ENCODE peak calls at places on chromosome 1, in six cellular contexts. V is body of pancreas, N is astrocyte of the spinal cord, K is fibroblast of mammary gland, I is GM10248, E is brain microvascular endothelial cell. J is an unnamed sample.

GRCh38 chr1:159228554-159228953 is 23.9 kb downstream of the ACKR1 start:
- DNase-seq in N (no peak), I (no peak), E (no peak), V (no peak), K (no peak), J (no peak)

GRCh38 chr1:36831171-36831810 is 203.0 kb downstream of the GRIK3 start:
- DNase-seq in N (no peak), I (no peak), E (no peak), V (no peak), K (no peak), J (no peak)

GRCh38 chr1:166588741-166589140 is 250.5 kb upstream of the POGK start:
- DNase-seq in I (no peak), K (no peak), V (no peak), N (peak; percentile 4), E (no peak), J (no peak)

GRCh38 chr1:20308569-20308968 is 17.9 kb downstream of the VWA5B1 start:
- DNase-seq in E (no peak), K (no peak), N (no peak), I (no peak), V (no peak), J (no peak)

GRCh38 chr1:15952317-15953258 is 23.3 kb downstream of the ZBTB17 start:
- DNase-seq in K (peak; percentile 96), E (peak; percentile 96), N (peak; percentile 92), V (no peak), I (peak; percentile 11), J (no peak)

GRCh38 chr1:29539971-29540370 is 303.6 kb downstream of the PTPRU start:
- DNase-seq in V (no peak), I (no peak), N (no peak), K (no peak), E (no peak), J (no peak)

GRCh38 chr1:214337536-214337935 is 56.6 kb downstream of the SMYD2 start:
- DNase-seq in I (no peak), N (peak; percentile 84), K (peak; percentile 56), E (peak; percentile 56), V (no peak), J (no peak)

GRCh38 chr1:21508580-21509350 is 458 bp upstream of the ALPL start:
- DNase-seq in E (no peak), N (no peak), K (peak; percentile 42), I (peak; percentile 87), V (peak; percentile 71), J (peak; percentile 79)

GRCh38 chr1:228197555-228198147 is 10.2 kb upstream of the OBSCN start:
- DNase-seq in N (no peak), V (no peak), K (no peak), I (no peak), E (no peak), J (no peak)

GRCh38 chr1:86154581-86155060 is 2.0 kb downstream of the COL24A1 start:
- DNase-seq in V (no peak), E (no peak), I (no peak), N (no peak), K (peak; percentile 28), J (no peak)

GRCh38 chr1:97053275-97053674 is 331.7 kb downstream of the PTBP2 start:
- DNase-seq in K (no peak), E (no peak), I (no peak), N (no peak), V (no peak), J (no peak)

GRCh38 chr1:97051823-97052222 is 330.2 kb downstream of the PTBP2 start:
- DNase-seq in K (no peak), N (no peak), V (no peak), E (no peak), I (no peak), J (no peak)

GRCh38 chr1:97046765-97047411 is 325.3 kb downstream of the PTBP2 start:
- DNase-seq in E (no peak), I (no peak), K (no peak), N (no peak), V (no peak), J (no peak)

GRCh38 chr1:97047412-97047793 is 325.8 kb downstream of the PTBP2 start:
- DNase-seq in E (no peak), V (no peak), N (no peak), K (no peak), I (no peak), J (no peak)

GRCh38 chr1:97050501-97050900 is 328.9 kb downstream of the PTBP2 start:
- DNase-seq in I (no peak), K (peak; percentile 47), N (peak; percentile 56), V (no peak), E (peak; percentile 48), J (peak; percentile 6)
- TF ChIP-seq CTCF in I (no peak), K (peak; percentile 58), N (peak; percentile 55), V (no peak), E (peak; percentile 69), J (peak; percentile 26)

DNA sequence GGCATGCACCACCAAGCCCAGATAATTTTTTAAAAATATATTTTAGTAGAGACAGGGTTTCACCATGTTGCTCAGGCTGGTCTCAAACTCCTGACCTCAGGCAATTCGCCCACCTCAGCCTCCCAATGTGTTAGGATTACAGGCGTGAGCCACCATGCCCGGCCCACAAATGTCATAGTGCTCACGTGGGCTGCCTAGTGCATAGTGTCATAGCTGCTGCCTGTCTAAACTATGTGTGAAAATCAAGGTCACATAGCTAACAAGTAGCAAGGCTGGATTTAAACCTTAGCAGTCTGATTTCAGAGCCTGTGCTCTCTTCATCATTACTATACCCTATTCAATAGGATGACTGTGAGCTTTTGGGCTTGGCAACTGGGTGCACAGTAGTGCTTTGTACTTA is 10.3 kb downstream of the C1orf141 start:
- DNase-seq in I (no peak), E (no peak), V (peak; percentile 26), N (no peak), K (no peak), J (no peak)
- TF ChIP-seq CTCF in I (no peak), E (no peak), V (no peak), N (no peak), K (no peak), J (no peak)

GRCh38 chr1:95309031-95309459 is 75.0 kb downstream of the RWDD3 start:
- DNase-seq in N (peak; percentile 38), E (peak; percentile 14), V (peak; percentile 15), I (no peak), K (peak; percentile 50), J (peak; percentile 30)
- TF ChIP-seq CTCF in N (peak; percentile 62), E (peak; percentile 74), V (peak; percentile 40), I (peak; percentile 18), K (peak; percentile 61), J (peak; percentile 64)

DNA sequence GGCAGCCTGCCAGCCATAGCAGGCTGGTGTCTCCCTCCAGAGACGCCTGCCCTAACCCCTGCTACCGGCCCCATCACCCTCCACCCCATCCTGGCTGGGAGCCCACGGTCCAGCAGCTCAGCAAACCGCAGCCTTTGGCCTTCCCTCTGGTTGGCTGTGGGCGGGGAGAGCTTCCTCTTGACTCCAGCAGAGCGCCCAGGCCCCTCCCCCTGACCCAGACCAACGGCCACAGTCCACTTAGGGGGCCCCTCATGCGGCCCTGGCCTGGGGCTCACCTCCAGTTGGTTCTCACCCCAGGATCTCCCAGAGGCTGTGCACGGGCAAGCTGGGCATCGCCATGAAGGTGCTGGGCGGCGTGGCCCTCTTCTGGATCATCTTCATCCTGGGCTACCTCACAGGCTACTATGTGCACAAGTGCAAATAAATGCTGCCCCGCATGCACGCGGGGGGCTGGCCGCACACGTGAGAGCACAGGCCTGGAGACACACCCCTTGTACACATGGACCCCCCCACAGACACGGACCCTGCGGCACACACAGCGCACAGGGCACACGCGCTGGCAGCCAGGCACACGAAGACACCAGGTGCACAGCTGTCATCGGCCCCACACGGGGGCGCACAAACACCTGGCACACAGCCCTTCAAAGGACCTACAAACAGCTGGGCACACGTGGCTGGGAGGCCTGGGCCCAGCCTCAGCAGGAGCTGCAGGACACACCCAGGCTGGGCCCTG is 3.1 kb downstream of the SMIM1 start:
- DNase-seq in I (peak; percentile 77), K (peak; percentile 55), E (peak; percentile 34), V (peak; percentile 62), N (peak; percentile 47), J (peak; percentile 38)
- TF ChIP-seq CTCF in I (peak; percentile 69), K (no peak), E (peak; percentile 33), V (no peak), N (peak; percentile 28), J (peak; percentile 29)

DNA sequence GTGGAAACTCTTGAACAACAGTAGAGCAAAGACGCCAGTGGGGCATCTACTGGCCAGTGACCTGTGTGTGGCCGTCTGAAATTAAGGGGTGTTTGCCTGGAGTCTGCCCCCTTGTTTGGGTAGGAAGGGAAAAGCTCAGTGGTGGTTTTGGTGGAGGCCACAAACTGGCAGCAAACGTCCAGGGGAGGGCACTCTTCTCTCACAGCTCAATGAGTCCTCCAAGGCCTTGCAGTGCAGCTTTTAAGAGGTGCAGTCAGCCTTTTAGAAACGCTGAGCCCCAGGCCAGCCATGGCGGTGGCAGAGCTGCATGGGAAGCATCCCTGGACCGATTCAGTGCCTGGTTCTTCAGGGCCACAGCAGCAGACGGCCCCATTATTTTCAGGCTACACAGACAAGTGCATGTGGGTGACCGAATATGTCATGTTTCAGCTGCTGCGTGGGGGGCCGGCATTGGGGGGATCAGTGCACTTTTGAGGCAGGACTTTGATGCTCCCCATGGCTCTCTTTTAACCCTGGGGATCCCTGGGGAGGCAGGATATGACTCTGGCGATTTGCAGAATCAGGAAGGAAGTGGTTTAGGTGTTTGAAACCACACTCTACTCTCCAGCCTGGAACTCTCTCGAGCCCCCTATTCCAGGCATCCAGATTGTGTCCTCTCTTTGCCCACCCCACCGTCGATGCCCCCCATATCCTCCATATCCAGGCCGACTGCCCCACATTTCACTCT is 414.0 kb downstream of the PRDM2 start:
- DNase-seq in E (no peak), I (peak; percentile 34), V (peak; percentile 44), K (peak; percentile 63), N (peak; percentile 58), J (no peak)
- TF ChIP-seq CTCF in E (no peak), I (peak; percentile 41), V (peak; percentile 35), K (peak; percentile 64), N (peak; percentile 64), J (no peak)

DNA sequence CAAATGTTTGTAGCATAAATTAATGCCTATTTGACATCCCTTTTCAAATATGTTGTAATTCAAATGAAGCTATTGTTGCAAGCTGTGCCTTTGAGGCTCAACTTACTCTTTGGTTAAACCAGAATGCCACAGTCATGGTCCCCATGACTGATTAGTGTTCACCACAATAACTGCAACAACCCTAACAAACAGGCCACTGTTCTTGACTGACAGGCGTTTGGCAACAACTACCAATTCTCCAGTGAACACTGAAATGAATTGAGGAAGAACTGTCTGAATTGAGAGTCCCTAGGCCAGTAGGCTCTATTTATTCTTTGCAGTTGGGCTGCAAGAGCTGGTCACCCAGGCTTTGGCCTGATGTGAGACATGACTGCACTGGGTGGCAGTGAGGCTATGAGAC is 6.6 kb upstream of the TMEM167B start:
- DNase-seq in E (no peak), I (no peak), N (no peak), V (no peak), K (no peak), J (no peak)
- TF ChIP-seq CTCF in E (no peak), I (no peak), N (no peak), V (no peak), K (no peak), J (no peak)

J was measured in Calu3.